ENCODE peak calls at places on chromosomes 3 and 15, in six cellular contexts. M is mesendoderm, L is neuronal stem cell, J is IMR-90, S is H9, C is mesenchymal stem cell. Y is an unnamed sample.

GRCh38 chr3:176275538-176275937 is 921.7 kb downstream of the TBL1XR1 start:
- DNase-seq in S (no peak), J (no peak), C (no peak), L (no peak), M (no peak), Y (no peak)

GRCh38 chr15:80679805-80680175 is 15.3 kb upstream of the ABHD17C start:
- DNase-seq in C (no peak), J (no peak), S (no peak), M (no peak), L (no peak), Y (no peak)

GRCh38 chr3:52892290-52892624 is 5.1 kb downstream of the STIMATE start:
- DNase-seq in S (no peak), M (no peak), J (no peak), C (no peak), L (no peak), Y (no peak)

GRCh38 chr15:92681141-92681622 is 25.6 kb upstream of the FAM174B start:
- DNase-seq in J (peak), L (no peak), S (no peak), C (peak), M (peak), Y (no peak)

GRCh38 chr3:47282424-47283192 is at the start of the genes KIF9 and KLHL18:
- DNase-seq in L (peak), J (peak), M (peak), C (peak), S (peak), Y (peak)

GRCh38 chr15:73172508-73172907 is 120.2 kb downstream of the NEO1 start:
- DNase-seq in L (no peak), C (no peak), J (peak), M (no peak), S (no peak), Y (no peak)

GRCh38 chr15:63157891-63158431 is 684 bp upstream of the RPS27L start:
- DNase-seq in M (peak), J (peak), L (peak), S (peak), C (peak), Y (peak)

GRCh38 chr15:26639976-26640375 is 132.9 kb downstream of the GABRB3 start:
- DNase-seq in L (no peak), C (no peak), J (no peak), M (no peak), S (no peak), Y (no peak)

GRCh38 chr3:185502987-185503386 is 4.2 kb upstream of the TMEM41A start:
- DNase-seq in S (no peak), L (no peak), J (no peak), C (no peak), M (no peak), Y (no peak)

GRCh38 chr15:25863067-25863967 is at the start of gene ATP10A:
- DNase-seq in L (peak), C (peak), S (peak), J (peak), M (peak), Y (no peak)

GRCh38 chr3:16106050-16106449 is 68.4 kb upstream of the GALNT15 start:
- DNase-seq in J (no peak), C (no peak), S (no peak), L (no peak), M (no peak), Y (no peak)

GRCh38 chr15:79329186-79329611 is 18.3 kb downstream of the TMED3 start:
- DNase-seq in M (peak), L (no peak), J (peak), S (no peak), C (peak), Y (no peak)

GRCh38 chr3:161975201-161975600 is 478.6 kb downstream of the OTOL1 start:
- DNase-seq in S (no peak), M (no peak), C (no peak), L (no peak), J (no peak), Y (no peak)

GRCh38 chr3:71129611-71130515 is 453.7 kb downstream of the FOXP1 start:
- DNase-seq in S (no peak), M (peak), C (peak), J (peak), L (no peak), Y (no peak)

GRCh38 chr3:32104492-32104891 is 1.9 kb upstream of the GPD1L start:
- DNase-seq in C (no peak), J (peak), S (no peak), L (no peak), M (no peak), Y (no peak)

GRCh38 chr3:49673715-49674490 is at the start of gene APEH:
- DNase-seq in M (peak), C (peak), L (peak), S (peak), J (peak), Y (peak)
- H2BK15ac ChIP-seq in M (no peak), C (peak), L (peak), S (no peak), J (peak), Y (peak)

DNA sequence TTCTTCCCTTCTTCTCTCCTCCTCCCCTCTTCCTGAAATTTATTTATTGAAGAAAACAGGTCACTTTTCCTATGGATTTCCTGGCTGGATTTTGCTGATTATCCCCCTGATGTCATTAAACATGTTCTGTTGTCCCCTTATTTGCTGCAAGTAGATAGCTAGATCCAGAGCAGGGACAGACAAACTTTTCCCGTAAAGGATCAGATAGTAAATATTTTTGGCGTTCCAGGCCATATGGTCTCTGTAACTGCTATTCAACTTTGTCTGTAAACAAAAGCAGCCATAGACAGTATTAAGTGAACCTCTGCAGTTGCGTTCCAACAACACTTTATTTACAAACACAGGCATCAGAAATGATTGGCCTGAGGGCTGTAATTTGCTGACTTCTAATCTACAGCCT is 241.3 kb downstream of the NEK10 start:
- DNase-seq in C (peak), M (no peak), L (no peak), S (no peak), J (no peak), Y (no peak)
- H2BK15ac ChIP-seq in C (no peak), M (no peak), L (no peak), S (no peak), J (no peak), Y (no peak)

GRCh38 chr3:135752851-135753250 is 212.7 kb upstream of the PPP2R3A start:
- DNase-seq in J (no peak), C (no peak), L (peak), S (no peak), M (peak), Y (no peak)

GRCh38 chr3:135757421-135757820 is 208.1 kb upstream of the PPP2R3A start:
- DNase-seq in S (no peak), M (peak), C (no peak), J (no peak), L (no peak), Y (no peak)

GRCh38 chr3:135756016-135756695 is 209.4 kb upstream of the PPP2R3A start:
- DNase-seq in J (no peak), M (no peak), S (no peak), C (no peak), L (no peak), Y (no peak)

GRCh38 chr3:135751991-135752390 is 213.5 kb upstream of the PPP2R3A start:
- DNase-seq in C (no peak), S (no peak), M (no peak), L (no peak), J (no peak), Y (no peak)

DNA sequence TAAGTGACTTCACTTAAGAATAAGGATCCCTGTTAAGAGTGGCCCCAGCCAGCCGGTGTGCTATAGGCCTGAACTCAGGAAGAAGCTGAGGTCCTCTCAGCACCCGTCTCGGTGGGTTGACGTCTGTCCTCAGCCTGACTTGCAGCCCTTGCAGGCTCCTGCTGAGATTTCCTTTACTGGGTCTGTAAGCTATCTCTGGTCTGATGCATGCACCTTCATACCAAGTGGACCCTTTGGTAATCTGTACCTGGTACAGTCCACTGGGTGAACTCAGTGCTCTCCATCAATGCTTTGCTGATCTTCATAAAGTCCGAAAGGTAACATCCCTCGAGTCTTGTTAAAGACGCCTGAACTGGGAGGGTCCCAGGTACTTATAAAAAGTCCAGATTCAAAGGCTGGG is 212.0 kb upstream of the PPP2R3A start:
- DNase-seq in C (no peak), J (no peak), S (no peak), L (no peak), M (no peak), Y (no peak)
- H2BK15ac ChIP-seq in C (no peak), J (no peak), S (no peak), L (no peak), M (no peak), Y (no peak)

DNA sequence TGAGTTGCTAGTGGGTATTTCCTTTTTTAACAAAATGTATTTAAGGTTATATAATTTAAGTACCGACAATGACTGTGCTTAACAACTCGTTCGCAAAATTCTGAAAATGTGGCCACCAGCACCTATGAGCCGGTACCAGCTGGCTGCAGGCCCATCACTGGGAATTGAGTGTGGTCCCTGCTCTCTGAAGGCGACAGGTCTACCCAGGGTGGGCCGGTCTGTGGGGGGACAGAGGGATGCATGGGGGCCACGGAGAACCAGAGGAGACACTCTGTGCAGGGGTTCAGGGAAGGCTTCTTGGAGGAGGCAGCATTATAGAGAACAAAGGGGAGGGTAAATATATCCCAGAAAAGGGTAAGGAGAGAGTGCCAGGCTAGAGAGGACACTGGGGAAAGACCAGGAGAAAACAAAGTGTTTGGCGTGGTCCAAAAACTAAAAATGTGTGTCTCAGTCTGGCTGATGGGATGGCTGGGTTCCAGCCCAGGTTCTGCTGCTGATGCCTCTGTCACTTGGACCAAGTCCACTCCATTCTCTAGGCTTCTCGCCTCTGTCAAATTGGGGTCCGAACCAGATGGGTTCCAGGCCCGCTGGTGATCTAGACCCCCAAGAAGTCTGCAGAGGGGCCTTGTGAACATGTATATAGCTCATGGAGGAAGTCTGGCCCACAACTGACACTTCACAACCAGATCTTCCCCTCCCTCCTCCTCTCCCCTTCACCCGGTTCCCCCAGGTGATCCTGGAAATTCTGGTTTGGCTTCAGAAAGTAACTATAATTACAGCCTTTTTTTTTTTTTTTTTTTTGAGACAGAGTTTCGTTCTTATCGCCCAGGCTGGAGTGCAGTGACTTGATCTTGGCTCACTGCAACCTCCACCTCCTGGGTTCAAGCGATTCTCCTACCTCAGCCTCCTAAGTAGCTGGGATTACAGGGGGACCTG is 10.7 kb upstream of the CYP11A1 start:
- DNase-seq in L (no peak), J (no peak), C (no peak), M (no peak), S (peak), Y (no peak)
- H2BK15ac ChIP-seq in L (no peak), J (no peak), C (no peak), M (no peak), S (no peak), Y (no peak)

GRCh38 chr3:126516936-126517290 is 660 bp downstream of the UROC1 start:
- DNase-seq in J (no peak), C (no peak), L (no peak), M (no peak), S (no peak), Y (no peak)

GRCh38 chr3:126519506-126520455 is 2.2 kb upstream of the UROC1 start:
- DNase-seq in J (no peak), M (no peak), L (no peak), C (no peak), S (no peak), Y (no peak)

GRCh38 chr3:126518779-126519177 is 1.2 kb upstream of the UROC1 start:
- DNase-seq in S (no peak), M (no peak), L (peak), J (no peak), C (no peak), Y (no peak)

GRCh38 chr3:126517291-126517951 is at the start of gene UROC1:
- DNase-seq in J (no peak), S (no peak), L (no peak), C (no peak), M (no peak), Y (no peak)

DNA sequence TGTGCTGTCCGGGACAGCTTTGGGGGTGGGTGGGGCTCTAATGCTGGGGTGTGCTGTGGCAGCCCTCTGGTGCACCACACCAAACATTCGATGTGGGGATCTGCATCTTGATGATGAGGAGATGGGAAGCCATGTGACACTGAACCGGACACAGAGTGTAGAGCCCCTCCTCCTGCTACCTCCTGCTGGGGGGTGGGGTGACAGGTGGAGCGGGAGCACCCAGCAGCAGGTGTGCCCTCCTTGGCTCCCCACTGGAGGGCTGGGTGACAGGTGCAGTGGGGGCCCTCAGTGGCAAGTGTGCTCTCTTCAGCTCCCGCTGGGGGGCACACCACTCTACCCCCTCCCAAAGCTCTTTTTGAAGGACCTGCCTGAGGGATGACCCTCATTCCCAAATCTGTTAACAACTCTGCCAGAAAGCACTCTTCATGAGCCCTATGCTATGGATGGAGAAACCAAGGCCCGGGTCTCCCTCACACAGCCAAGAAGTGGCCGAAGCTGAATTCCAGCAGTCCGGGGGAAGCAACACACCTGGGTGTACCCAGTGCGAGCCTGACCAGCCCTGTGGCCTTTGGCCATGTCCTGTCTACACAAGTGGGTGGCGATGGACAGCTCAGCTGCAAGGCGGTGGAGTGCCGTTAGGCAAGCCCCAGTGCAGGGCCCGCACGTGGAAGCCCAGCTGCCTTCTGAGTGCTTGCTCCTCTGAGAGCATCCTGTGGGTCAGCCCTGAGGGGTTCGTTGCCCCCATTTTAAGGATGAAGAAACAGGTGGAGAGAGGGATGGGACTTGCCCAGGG is 609 bp upstream of the UROC1 start:
- DNase-seq in L (no peak), C (no peak), S (no peak), M (no peak), J (no peak), Y (no peak)
- H2BK15ac ChIP-seq in L (no peak), C (no peak), S (no peak), M (no peak), J (no peak), Y (no peak)

DNA sequence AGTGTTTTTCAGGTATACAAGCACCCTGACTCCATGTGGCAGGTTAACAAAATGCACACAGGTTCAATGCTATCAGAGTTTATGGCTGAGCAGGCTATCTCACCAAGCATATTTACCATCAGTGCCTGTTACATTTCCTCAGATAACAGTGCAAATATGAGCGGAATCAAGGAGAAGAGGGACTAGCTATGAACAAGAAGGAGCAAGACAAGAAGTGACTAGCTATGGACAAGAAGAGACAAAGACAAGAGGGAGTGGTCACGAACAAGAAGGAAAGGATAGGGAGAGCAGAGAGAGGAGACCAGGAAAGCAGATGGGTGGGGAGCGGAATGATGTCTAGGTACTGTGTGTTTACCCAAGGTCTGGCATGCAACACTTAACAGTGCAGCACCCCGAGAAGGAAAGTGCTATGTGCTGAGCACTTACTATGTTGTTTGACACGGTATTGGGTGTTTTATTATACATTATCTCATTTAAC is 8.6 kb downstream of the ILDR1 start:
- DNase-seq in M (no peak), C (no peak), L (no peak), J (no peak), S (no peak), Y (no peak)
- H2BK15ac ChIP-seq in M (no peak), C (no peak), L (no peak), J (no peak), S (no peak), Y (no peak)

GRCh38 chr3:54366839-54367238 is 244.5 kb downstream of the CACNA2D3 start:
- DNase-seq in C (no peak), L (no peak), M (no peak), J (no peak), S (no peak), Y (no peak)
- H2BK15ac ChIP-seq in C (no peak), L (no peak), M (no peak), J (no peak), S (no peak), Y (no peak)

DNA sequence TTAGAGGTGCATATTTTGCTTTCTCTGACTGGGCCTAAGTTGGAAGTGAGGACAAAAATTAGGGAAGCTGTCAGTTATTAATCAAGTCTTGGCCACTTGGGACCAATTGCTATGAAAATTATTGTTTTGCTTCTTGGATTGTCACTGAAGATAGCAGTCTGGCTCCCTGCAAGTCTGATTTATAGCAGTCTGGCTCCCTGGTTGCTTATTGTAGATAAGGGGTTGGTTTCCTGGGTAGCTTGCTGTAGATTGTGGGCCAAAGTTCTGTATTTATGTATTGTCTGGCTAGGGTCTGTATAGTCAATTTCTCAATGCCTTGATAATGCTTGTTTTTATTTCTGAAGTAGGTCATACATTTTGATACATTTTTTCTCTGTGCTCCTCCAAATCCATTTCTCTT is 13.3 kb upstream of the DRD3 start:
- DNase-seq in L (no peak), J (no peak), C (no peak), S (no peak), M (no peak), Y (no peak)
- H2BK15ac ChIP-seq in L (no peak), J (no peak), C (no peak), S (no peak), M (no peak), Y (no peak)